ENCODE peak calls at places on chromosome 19, in nine cellular contexts. Z, M, B, L, E, P, V, T and F are unnamed samples.

GRCh38 chr19:18339703-18340102 is 695 bp upstream of the PGPEP1 start:
- DNase-seq in Z (no peak), M (no peak), B (no peak), L (no peak), E (no peak), P (no peak), V (peak; percentile 45), T (no peak), F (no peak)

GRCh38 chr19:1015782-1016646 is 4.9 kb downstream of the TMEM259 start:
- DNase-seq in Z (no peak), M (no peak), B (no peak), L (no peak), E (no peak), P (no peak), V (no peak), T (no peak), F (no peak)

GRCh38 chr19:45782820-45783785 is 813 bp upstream of the DMPK start:
- DNase-seq in Z (peak; percentile 52), M (no peak), B (peak; percentile 92), L (no peak), E (no peak), P (no peak), V (peak; percentile 88), T (peak; percentile 80), F (no peak)

GRCh38 chr19:42250666-42251531 is 4.0 kb downstream of the ERF start:
- DNase-seq in Z (no peak), M (peak; percentile 36), B (peak; percentile 84), L (peak; percentile 24), E (no peak), P (no peak), V (peak; percentile 70), T (peak; percentile 76), F (peak; percentile 39)

GRCh38 chr19:57363734-57364181 is 407 bp downstream of the TRAPPC2B start:
- DNase-seq in Z (no peak), M (no peak), B (no peak), L (no peak), E (no peak), P (no peak), V (peak; percentile 22), T (no peak), F (no peak)

GRCh38 chr19:378706-379105 is 30.2 kb downstream of the C2CD4C start:
- DNase-seq in Z (no peak), M (no peak), B (no peak), L (no peak), E (no peak), P (no peak), V (no peak), T (no peak), F (no peak)

GRCh38 chr19:4831351-4832340 is at the start of gene TICAM1:
- DNase-seq in Z (peak; percentile 74), M (peak; percentile 78), B (peak; percentile 93), L (no peak), E (peak; percentile 54), P (peak; percentile 81), V (peak; percentile 85), T (peak; percentile 72), F (peak; percentile 66)

GRCh38 chr19:13195678-13196077 is 45.5 kb downstream of the IER2 start:
- DNase-seq in Z (no peak), M (peak; percentile 84), B (no peak), L (no peak), E (peak; percentile 36), P (peak; percentile 68), V (no peak), T (no peak), F (no peak)

GRCh38 chr19:21707065-21707464 is 60.3 kb downstream of the ZNF100 start:
- DNase-seq in Z (no peak), M (no peak), B (no peak), L (no peak), E (no peak), P (no peak), V (no peak), T (no peak), F (no peak)

GRCh38 chr19:48715276-48715675 is 4.2 kb downstream of the MAMSTR start:
- DNase-seq in Z (no peak), M (no peak), B (no peak), L (no peak), E (no peak), P (no peak), V (no peak), T (no peak), F (no peak)

GRCh38 chr19:46082728-46083050 is 41.8 kb downstream of the IGFL3 start:
- DNase-seq in Z (no peak), M (no peak), B (no peak), L (no peak), E (no peak), P (no peak), V (no peak), T (no peak), F (no peak)

GRCh38 chr19:29587518-29587986 is 18.5 kb upstream of the POP4 start:
- DNase-seq in Z (no peak), M (no peak), B (no peak), L (no peak), E (peak; percentile 18), P (peak; percentile 53), V (no peak), T (no peak), F (no peak)

GRCh38 chr19:2636142-2636896 is 66.2 kb downstream of the GNG7 start:
- DNase-seq in Z (no peak), M (no peak), B (no peak), L (no peak), E (no peak), P (no peak), V (no peak), T (no peak), F (no peak)

GRCh38 chr19:18648971-18649310 is 12.1 kb downstream of the KLHL26 start:
- DNase-seq in Z (no peak), M (no peak), B (no peak), L (no peak), E (no peak), P (no peak), V (no peak), T (peak; percentile 89), F (no peak)

GRCh38 chr19:43726736-43727592 is 11.1 kb downstream of the IRGC start:
- DNase-seq in Z (no peak), M (peak; percentile 11), B (no peak), L (no peak), E (no peak), P (no peak), V (peak; percentile 39), T (no peak), F (no peak)

GRCh38 chr19:8831832-8832131 is 322 bp downstream of the ZNF558 start:
- DNase-seq in Z (no peak), M (no peak), B (no peak), L (no peak), E (no peak), P (no peak), V (no peak), T (no peak), F (no peak)

GRCh38 chr19:763869-764268 is 13.0 kb downstream of the MISP start:
- DNase-seq in Z (no peak), M (no peak), B (no peak), L (no peak), E (no peak), P (no peak), V (no peak), T (no peak), F (no peak)

GRCh38 chr19:6352381-6353165 is 8.8 kb upstream of the CLPP start:
- DNase-seq in Z (no peak), M (no peak), B (no peak), L (no peak), E (no peak), P (no peak), V (no peak), T (no peak), F (no peak)

GRCh38 chr19:6599866-6600454 is 9.0 kb upstream of the CD70 start:
- DNase-seq in Z (no peak), M (no peak), B (no peak), L (no peak), E (no peak), P (no peak), V (no peak), T (no peak), F (no peak)

GRCh38 chr19:35248310-35249145 is at the start of gene LSR:
- DNase-seq in Z (peak; percentile 36), M (peak; percentile 96), B (peak; percentile 83), L (no peak), E (peak; percentile 68), P (peak; percentile 75), V (no peak), T (peak; percentile 56), F (no peak)

GRCh38 chr19:42563352-42564210 is 31.1 kb downstream of the CEACAM8 start:
- DNase-seq in Z (no peak), M (peak; percentile 45), B (no peak), L (peak; percentile 17), E (no peak), P (peak; percentile 6), V (peak; percentile 64), T (peak; percentile 57), F (peak; percentile 38)

GRCh38 chr19:41421314-41421713 is 5.9 kb downstream of the B3GNT8 start:
- DNase-seq in Z (no peak), M (no peak), B (no peak), L (no peak), E (no peak), P (no peak), V (no peak), T (no peak), F (no peak)

GRCh38 chr19:9848060-9848459 is 12.9 kb downstream of the PIN1 start:
- DNase-seq in Z (no peak), M (peak; percentile 34), B (no peak), L (no peak), E (no peak), P (peak; percentile 38), V (no peak), T (no peak), F (no peak)

GRCh38 chr19:9818734-9819589 is at the start of gene FBXL12:
- DNase-seq in Z (peak; percentile 100), M (peak; percentile 100), B (peak; percentile 100), L (peak; percentile 97), E (peak; percentile 100), P (peak; percentile 100), V (peak; percentile 97), T (peak; percentile 99), F (peak; percentile 99)

GRCh38 chr19:18322318-18322758 is 538 bp downstream of the LSM4 start:
- DNase-seq in Z (peak; percentile 80), M (no peak), B (no peak), L (no peak), E (no peak), P (peak; percentile 66), V (peak; percentile 78), T (no peak), F (peak; percentile 34)

GRCh38 chr19:46925548-46925950 is 64.8 kb downstream of the ARHGAP35 start:
- DNase-seq in Z (no peak), M (peak; percentile 33), B (no peak), L (no peak), E (no peak), P (no peak), V (no peak), T (no peak), F (peak; percentile 29)

GRCh38 chr19:572140-572890 is at the start of gene BSG:
- DNase-seq in Z (peak; percentile 98), M (peak; percentile 98), B (peak; percentile 99), L (peak; percentile 75), E (peak; percentile 97), P (peak; percentile 98), V (peak; percentile 100), T (peak; percentile 99), F (peak; percentile 97)

GRCh38 chr19:35000647-35001501 is 751 bp downstream of the GRAMD1A start:
- DNase-seq in Z (no peak), M (peak; percentile 60), B (no peak), L (no peak), E (peak; percentile 20), P (peak; percentile 64), V (peak; percentile 68), T (no peak), F (peak; percentile 43)